ENCODE peak calls at places on chromosomes 3 and 15, in eight cellular contexts. X, W, F, U, O, A, Y and J are unnamed samples.
A peak's percentile ranks its signal among the peaks of the same experiment; 100 is the strongest.

GRCh38 chr3:66485291-66485968 is 15.4 kb downstream of the LRIG1 start:
- DNase-seq in X (no peak), W (no peak), F (no peak), U (no peak), O (no peak), A (peak; percentile 35), Y (peak; percentile 35), J (no peak)

GRCh38 chr15:39595621-39596221 is 14.8 kb downstream of the THBS1 start:
- DNase-seq in X (no peak), W (no peak), F (no peak), U (no peak), O (no peak), A (no peak), Y (peak; percentile 67), J (no peak)

GRCh38 chr3:58388550-58389061 is 45.0 kb downstream of the PDHB start:
- DNase-seq in X (no peak), W (no peak), F (no peak), U (no peak), O (no peak), A (no peak), Y (peak; percentile 74), J (no peak)

GRCh38 chr3:127043731-127044510 is 61.0 kb downstream of the PLXNA1 start:
- DNase-seq in X (no peak), W (no peak), F (no peak), U (peak; percentile 6), O (no peak), A (peak; percentile 2), Y (no peak), J (no peak)

GRCh38 chr3:46096781-46097180 is 69.5 kb upstream of the XCR1 start:
- DNase-seq in X (no peak), W (no peak), F (no peak), U (no peak), O (no peak), A (no peak), Y (no peak), J (no peak)

GRCh38 chr3:70550723-70551319 is 238.4 kb upstream of the MDFIC2 start:
- DNase-seq in X (peak; percentile 40), W (peak; percentile 77), F (peak; percentile 48), U (peak; percentile 65), O (peak; percentile 31), A (peak; percentile 35), Y (peak; percentile 67), J (no peak)

GRCh38 chr15:57873564-57874209 is 167.2 kb downstream of the POLR2M start:
- DNase-seq in X (no peak), W (no peak), F (no peak), U (no peak), O (no peak), A (no peak), Y (peak; percentile 56), J (no peak)

GRCh38 chr15:51621917-51622268 is 678 bp downstream of the DMXL2 start:
- DNase-seq in X (peak; percentile 41), W (peak; percentile 65), F (peak; percentile 42), U (peak; percentile 33), O (peak; percentile 27), A (no peak), Y (peak; percentile 64), J (no peak)

GRCh38 chr15:101723161-101723873 is 956 bp downstream of the TARS3 start:
- DNase-seq in X (no peak), W (peak; percentile 24), F (no peak), U (no peak), O (no peak), A (no peak), Y (peak; percentile 15), J (no peak)

GRCh38 chr3:123110953-123111615 is 44.3 kb downstream of the PDIA5 start:
- DNase-seq in X (no peak), W (no peak), F (no peak), U (no peak), O (no peak), A (no peak), Y (no peak), J (peak; percentile 52)

GRCh38 chr15:38912067-38912466 is 347.5 kb upstream of the RASGRP1 start:
- DNase-seq in X (no peak), W (no peak), F (no peak), U (no peak), O (no peak), A (no peak), Y (peak; percentile 29), J (no peak)

GRCh38 chr3:189404036-189404435 is 227.2 kb upstream of the TP63 start:
- DNase-seq in X (no peak), W (no peak), F (no peak), U (no peak), O (no peak), A (no peak), Y (no peak), J (no peak)

GRCh38 chr3:172373912-172374311 is 74.3 kb downstream of the GHSR start:
- DNase-seq in X (no peak), W (no peak), F (no peak), U (no peak), O (no peak), A (no peak), Y (no peak), J (no peak)

GRCh38 chr3:176946169-176946568 is 251.1 kb downstream of the TBL1XR1 start:
- DNase-seq in X (no peak), W (no peak), F (no peak), U (no peak), O (no peak), A (no peak), Y (no peak), J (no peak)

GRCh38 chr3:42601898-42602581 is 1.6 kb downstream of the NKTR start:
- DNase-seq in X (no peak), W (no peak), F (no peak), U (no peak), O (no peak), A (no peak), Y (no peak), J (no peak)

GRCh38 chr3:111764645-111765091 is 94.4 kb upstream of the PHLDB2 start:
- DNase-seq in X (no peak), W (no peak), F (no peak), U (no peak), O (no peak), A (no peak), Y (peak; percentile 56), J (no peak)

GRCh38 chr3:30135190-30135589 is 471.2 kb upstream of the TGFBR2 start:
- DNase-seq in X (no peak), W (no peak), F (no peak), U (no peak), O (no peak), A (no peak), Y (no peak), J (no peak)

GRCh38 chr3:9135930-9136525 is 113.4 kb downstream of the SRGAP3 start:
- DNase-seq in X (peak; percentile 58), W (no peak), F (no peak), U (peak; percentile 23), O (peak; percentile 37), A (no peak), Y (no peak), J (no peak)

GRCh38 chr15:43796566-43796965 is 3.5 kb downstream of the SERINC4 start:
- DNase-seq in X (no peak), W (no peak), F (no peak), U (no peak), O (no peak), A (no peak), Y (no peak), J (no peak)

GRCh38 chr3:4302747-4303146 is 422 bp upstream of the SETMAR start:
- DNase-seq in X (no peak), W (peak; percentile 25), F (no peak), U (no peak), O (no peak), A (no peak), Y (no peak), J (no peak)

GRCh38 chr15:40330368-40330836 is 6.9 kb downstream of the INAFM2 start:
- DNase-seq in X (no peak), W (no peak), F (peak; percentile 54), U (no peak), O (no peak), A (no peak), Y (peak; percentile 89), J (no peak)

GRCh38 chr3:194851254-194851653 is 165.6 kb downstream of the FAM43A start:
- DNase-seq in X (no peak), W (no peak), F (no peak), U (no peak), O (no peak), A (no peak), Y (no peak), J (no peak)

GRCh38 chr3:183548262-183548769 is 7.2 kb downstream of the KLHL6 start:
- DNase-seq in X (no peak), W (no peak), F (no peak), U (no peak), O (no peak), A (no peak), Y (peak; percentile 66), J (no peak)

DNA sequence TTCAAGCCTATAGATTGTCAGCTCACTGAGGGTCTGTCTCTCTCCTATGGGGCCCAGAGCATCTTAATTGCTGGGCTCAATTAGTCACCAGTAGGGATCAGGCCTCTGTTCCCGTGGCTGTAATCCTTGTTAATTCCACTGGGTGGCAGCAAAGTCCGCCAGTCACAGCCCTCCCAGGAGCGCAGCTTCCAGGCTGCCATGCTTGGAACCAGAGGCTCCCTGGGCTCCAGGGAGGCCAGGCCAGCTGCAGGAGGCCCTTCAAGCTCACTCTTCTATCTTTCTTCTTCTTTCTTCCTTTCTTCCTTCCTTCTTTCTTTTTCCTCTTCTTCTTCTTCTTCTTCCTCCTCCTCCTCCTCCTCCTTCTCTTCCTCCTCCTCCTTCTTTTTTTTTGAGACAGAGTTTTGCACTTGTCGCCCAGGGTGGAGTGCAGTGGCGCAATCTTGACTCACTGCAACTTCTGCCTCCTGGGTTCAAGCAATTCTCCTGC is 14.4 kb downstream of the RNU5B-1 start:
- DNase-seq in X (peak; percentile 84), W (peak; percentile 81), F (peak; percentile 85), U (peak; percentile 78), O (peak; percentile 81), A (peak; percentile 64), Y (peak; percentile 82), J (peak; percentile 78)
- TF ChIP-seq CTCF in X (peak; percentile 98), W (peak; percentile 90), F (peak; percentile 98), U (peak; percentile 96), O (peak; percentile 94), A (peak; percentile 93), Y (peak; percentile 79), J (peak; percentile 95)

DNA sequence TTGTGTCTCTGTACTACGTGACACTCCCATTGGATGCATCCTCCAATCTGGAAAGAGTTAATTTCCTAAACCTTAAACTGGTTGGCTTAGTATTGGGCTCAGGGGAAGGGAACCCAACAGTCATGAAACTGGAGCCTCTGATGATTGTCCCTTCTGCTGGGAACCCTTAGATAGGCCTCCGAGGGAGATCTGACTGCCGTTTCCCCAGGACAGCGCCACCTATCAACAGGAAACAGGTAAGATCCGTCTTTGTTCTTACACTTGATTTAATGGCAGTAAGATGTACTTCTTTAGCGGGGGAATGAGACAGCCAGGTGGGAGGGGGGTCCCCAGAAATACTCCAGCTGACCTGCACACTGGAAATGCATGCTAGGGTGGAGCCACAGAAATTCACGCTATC is 1749.6 kb downstream of the SI start:
- DNase-seq in X (no peak), W (no peak), F (no peak), U (no peak), O (no peak), A (no peak), Y (no peak), J (no peak)
- TF ChIP-seq CTCF in X (no peak), W (no peak), F (no peak), U (no peak), O (no peak), A (no peak), Y (no peak), J (no peak)

GRCh38 chr15:62021991-62022600 is 38.2 kb downstream of the VPS13C start:
- DNase-seq in X (no peak), W (no peak), F (no peak), U (no peak), O (no peak), A (no peak), Y (no peak), J (no peak)
- TF ChIP-seq CTCF in X (peak; percentile 60), W (no peak), F (no peak), U (no peak), O (peak; percentile 50), A (no peak), Y (peak; percentile 46), J (peak; percentile 41)

GRCh38 chr3:128408693-128409620 is 57.7 kb downstream of the DNAJB8 start:
- DNase-seq in X (no peak), W (no peak), F (no peak), U (no peak), O (no peak), A (no peak), Y (no peak), J (no peak)
- TF ChIP-seq CTCF in X (no peak), W (no peak), F (no peak), U (no peak), O (no peak), A (no peak), Y (no peak), J (no peak)